ENCODE peak calls at places on chromosomes 11 and 22, in eight cellular contexts. B is Peyer's patch, P is HepG2, E is cardiac muscle cell, G is tibial artery, K is mammary epithelial cell, M is hepatocyte, R is GM23338. O is an unnamed sample. For H3K27me3, the result is how much of the 10 kb centered on the place peaks cover.

GRCh38 chr11:6576471-6577373 is 26.7 kb downstream of the RRP8 start:
- DNase-seq in B (no peak), P (no peak), E (peak), G (no peak), K (no peak), M (peak), R (peak), O (peak)

GRCh38 chr11:108319541-108320145 is 96.8 kb downstream of the ATM start:
- DNase-seq in B (no peak), P (no peak), E (no peak), G (no peak), K (peak), M (no peak), R (no peak), O (no peak)

GRCh38 chr22:35328472-35328885 is 28.8 kb downstream of the TOM1 start:
- DNase-seq in B (no peak), P (peak), E (no peak), G (peak), K (no peak), M (peak), R (no peak), O (no peak)

GRCh38 chr11:68855205-68855978 is 13.7 kb upstream of the CPT1A start:
- DNase-seq in B (no peak), P (no peak), E (peak), G (peak), K (no peak), M (peak), R (peak), O (peak)

GRCh38 chr11:19370100-19370861 is 129.5 kb upstream of the E2F8 start:
- DNase-seq in B (no peak), P (no peak), E (peak), G (peak), K (peak), M (no peak), R (no peak), O (no peak)

GRCh38 chr11:11584446-11584810 is 37.4 kb downstream of the GALNT18 start:
- DNase-seq in B (no peak), P (no peak), E (peak), G (peak), K (peak), M (peak), R (no peak), O (peak)

GRCh38 chr11:122007611-122008071 is 108.4 kb downstream of the BLID start:
- DNase-seq in B (no peak), P (no peak), E (peak), G (peak), K (no peak), M (no peak), R (no peak), O (no peak)

GRCh38 chr11:90468923-90469322 is 246.1 kb upstream of the CHORDC1 start:
- DNase-seq in B (no peak), P (no peak), E (no peak), G (no peak), K (peak), M (peak), R (no peak), O (no peak)

GRCh38 chr22:19098157-19098556 is 24.1 kb downstream of the DGCR2 start:
- DNase-seq in B (no peak), P (no peak), E (no peak), G (peak), K (no peak), M (no peak), R (no peak), O (no peak)

GRCh38 chr11:19437760-19438159 is 197.0 kb upstream of the E2F8 start:
- DNase-seq in B (no peak), P (no peak), E (peak), G (no peak), K (peak), M (no peak), R (no peak), O (no peak)

GRCh38 chr22:24402460-24403192 is 24.8 kb upstream of the ADORA2A start:
- DNase-seq in B (peak), P (peak), E (peak), G (peak), K (peak), M (peak), R (no peak), O (peak)

GRCh38 chr11:118660646-118661424 is 18.6 kb downstream of the TREH start:
- DNase-seq in B (no peak), P (peak), E (peak), G (peak), K (no peak), M (peak), R (no peak), O (no peak)

GRCh38 chr11:109968299-109968698 is 124.9 kb upstream of the ZC3H12C start:
- DNase-seq in B (no peak), P (no peak), E (no peak), G (no peak), K (no peak), M (no peak), R (no peak), O (no peak)

GRCh38 chr11:70543611-70544010 is 145.3 kb downstream of the CTTN start:
- DNase-seq in B (no peak), P (no peak), E (no peak), G (no peak), K (no peak), M (no peak), R (no peak), O (no peak)

GRCh38 chr11:83663984-83664383 is 377.8 kb upstream of the CCDC90B start:
- DNase-seq in B (no peak), P (no peak), E (no peak), G (no peak), K (no peak), M (no peak), R (no peak), O (no peak)

GRCh38 chr22:46629291-46629690 is 9.1 kb downstream of the GRAMD4 start:
- DNase-seq in B (no peak), P (no peak), E (no peak), G (no peak), K (no peak), M (no peak), R (no peak), O (no peak)

GRCh38 chr11:26442131-26442530 is 110.2 kb downstream of the ANO3 start:
- DNase-seq in B (no peak), P (no peak), E (peak), G (no peak), K (no peak), M (no peak), R (no peak), O (no peak)

GRCh38 chr11:18706330-18707243 is 8.0 kb downstream of the TMEM86A start:
- DNase-seq in B (peak), P (no peak), E (peak), G (peak), K (no peak), M (no peak), R (peak), O (peak)

GRCh38 chr11:126135182-126136176 is 72.8 kb upstream of the CDON start:
- DNase-seq in B (no peak), P (peak), E (peak), G (no peak), K (no peak), M (no peak), R (no peak), O (peak)

GRCh38 chr11:134510171-134510570 is 98.1 kb upstream of the B3GAT1 start:
- DNase-seq in B (no peak), P (no peak), E (no peak), G (no peak), K (no peak), M (no peak), R (no peak), O (no peak)

GRCh38 chr22:28450109-28450508 is 229.5 kb downstream of the TTC28 start:
- DNase-seq in B (no peak), P (no peak), E (no peak), G (no peak), K (no peak), M (no peak), R (no peak), O (no peak)

GRCh38 chr22:21876486-21877176 is 9.2 kb upstream of the MAPK1 start:
- DNase-seq in B (no peak), P (no peak), E (peak), G (no peak), K (peak), M (no peak), R (no peak), O (peak)

GRCh38 chr11:123505546-123506299 is 75.7 kb downstream of the GRAMD1B start:
- DNase-seq in B (no peak), P (no peak), E (no peak), G (no peak), K (no peak), M (peak), R (peak), O (no peak)

GRCh38 chr11:86606849-86607481 is 65.5 kb downstream of the ME3 start:
- DNase-seq in B (no peak), P (no peak), E (no peak), G (no peak), K (no peak), M (no peak), R (no peak), O (no peak)

GRCh38 chr11:86606270-86606848 is 66.1 kb downstream of the ME3 start:
- DNase-seq in B (no peak), P (no peak), E (no peak), G (no peak), K (no peak), M (no peak), R (no peak), O (no peak)

GRCh38 chr11:86610559-86611341 is 61.7 kb downstream of the ME3 start:
- DNase-seq in B (no peak), P (peak), E (no peak), G (no peak), K (no peak), M (no peak), R (no peak), O (no peak)

DNA sequence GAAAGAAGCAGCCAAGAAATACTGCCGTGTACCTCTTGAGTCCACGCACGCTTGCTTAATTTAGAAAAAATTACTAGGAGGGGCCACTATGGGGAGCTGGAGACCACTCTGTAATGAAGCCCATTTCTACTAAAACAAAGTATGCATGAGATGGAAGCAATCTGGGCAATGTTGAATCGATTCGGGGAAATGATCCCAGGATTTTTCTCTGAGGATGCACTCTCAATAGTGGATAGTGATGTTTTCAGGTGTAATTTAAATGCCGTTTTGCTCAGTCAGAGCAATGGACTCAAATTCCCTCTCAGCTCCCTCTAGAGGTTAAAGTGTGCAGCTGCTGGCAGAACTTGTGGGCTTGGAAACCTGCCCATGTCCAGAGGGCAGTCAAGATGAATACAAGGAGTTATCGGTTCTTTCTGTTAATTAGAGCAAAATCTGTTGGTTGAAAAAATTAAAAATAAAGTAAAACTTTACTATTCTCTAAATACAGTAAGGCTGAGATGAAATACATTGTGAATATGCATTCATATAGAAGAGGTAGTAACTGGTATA is 64.1 kb downstream of the ME3 start:
- DNase-seq in B (no peak), P (peak), E (peak), G (peak), K (peak), M (peak), R (peak), O (peak)
- H3K4me3 ChIP-seq in B (no peak), P (no peak), E (no peak), G (peak), K (no peak), M (no peak), R (no peak), O (no peak)

DNA sequence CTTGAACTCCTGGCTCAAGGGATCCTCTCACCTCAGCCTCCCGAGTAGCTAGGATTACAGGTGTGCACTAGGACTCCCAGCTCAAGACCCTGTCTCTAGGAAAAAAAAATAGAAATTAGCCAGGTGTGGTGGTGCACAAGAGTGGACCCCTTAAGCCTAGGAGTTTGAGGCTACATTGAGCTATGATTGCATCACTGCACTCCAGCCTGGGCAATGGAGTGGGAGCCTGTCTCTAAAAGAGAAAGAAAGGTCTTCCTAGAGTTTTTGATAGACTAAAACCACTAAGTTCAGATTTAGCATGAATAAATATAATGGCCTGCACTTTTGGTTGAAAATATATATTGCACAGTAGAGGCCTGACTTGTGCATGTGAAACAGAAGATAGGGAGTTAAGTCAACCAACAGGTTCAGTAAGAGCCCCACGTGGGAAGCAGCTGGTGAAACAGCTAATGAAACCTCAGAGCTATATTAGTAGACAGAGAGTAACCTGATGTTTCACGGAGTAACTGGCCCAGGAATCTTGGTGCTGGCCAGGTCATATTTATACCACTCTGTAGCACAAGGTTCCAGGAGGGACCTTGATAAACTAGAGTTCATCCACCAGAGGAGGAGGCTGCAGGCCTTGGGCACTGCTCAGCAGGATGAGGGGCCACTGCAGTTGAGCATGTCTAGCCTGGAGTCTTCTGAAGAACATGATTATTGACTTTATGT is 4.6 kb upstream of the MICAL3 start:
- DNase-seq in B (no peak), P (no peak), E (no peak), G (peak), K (peak), M (no peak), R (no peak), O (no peak)
- H3K27me3 ChIP-seq in B (under half), P (under half), E (under half), G (under half), K (under half), M (under half), R (under half), O (under half)

GRCh38 chr22:36332623-36333331 is 55.0 kb downstream of the MYH9 start:
- DNase-seq in B (no peak), P (no peak), E (peak), G (peak), K (peak), M (peak), R (no peak), O (peak)

GRCh38 chr22:36334838-36335603 is 52.7 kb downstream of the MYH9 start:
- DNase-seq in B (no peak), P (no peak), E (peak), G (no peak), K (peak), M (peak), R (no peak), O (peak)

GRCh38 chr22:36333632-36334031 is 54.1 kb downstream of the MYH9 start:
- DNase-seq in B (no peak), P (no peak), E (no peak), G (peak), K (no peak), M (peak), R (no peak), O (no peak)

GRCh38 chr22:36335621-36336020 is 52.1 kb downstream of the MYH9 start:
- DNase-seq in B (no peak), P (no peak), E (no peak), G (no peak), K (no peak), M (no peak), R (no peak), O (no peak)

GRCh38 chr22:36334081-36334831 is 53.5 kb downstream of the MYH9 start:
- DNase-seq in B (peak), P (no peak), E (no peak), G (peak), K (no peak), M (no peak), R (peak), O (no peak)
- TF ChIP-seq CTCF in B (no peak), P (peak), E (peak), G (no peak), K (peak), M (peak), R (peak), O (peak)

GRCh38 chr11:61004841-61005240 is 33.4 kb downstream of the CD6 start:
- DNase-seq in B (no peak), P (no peak), E (peak), G (no peak), K (no peak), M (no peak), R (no peak), O (peak)

GRCh38 chr11:61007971-61008896 is 36.8 kb downstream of the CD6 start:
- DNase-seq in B (no peak), P (no peak), E (no peak), G (peak), K (no peak), M (peak), R (peak), O (peak)

GRCh38 chr11:61008971-61009370 is 37.5 kb downstream of the CD6 start:
- DNase-seq in B (no peak), P (no peak), E (no peak), G (no peak), K (no peak), M (no peak), R (no peak), O (no peak)

GRCh38 chr11:61009392-61010275 is 38.2 kb downstream of the CD6 start:
- DNase-seq in B (no peak), P (no peak), E (no peak), G (no peak), K (no peak), M (no peak), R (no peak), O (no peak)

GRCh38 chr11:61007383-61007970 is 36.0 kb downstream of the CD6 start:
- DNase-seq in B (peak), P (no peak), E (no peak), G (no peak), K (no peak), M (peak), R (peak), O (no peak)
- H3K4me3 ChIP-seq in B (peak), P (peak), E (peak), G (peak), K (no peak), M (peak), R (peak), O (peak)

DNA sequence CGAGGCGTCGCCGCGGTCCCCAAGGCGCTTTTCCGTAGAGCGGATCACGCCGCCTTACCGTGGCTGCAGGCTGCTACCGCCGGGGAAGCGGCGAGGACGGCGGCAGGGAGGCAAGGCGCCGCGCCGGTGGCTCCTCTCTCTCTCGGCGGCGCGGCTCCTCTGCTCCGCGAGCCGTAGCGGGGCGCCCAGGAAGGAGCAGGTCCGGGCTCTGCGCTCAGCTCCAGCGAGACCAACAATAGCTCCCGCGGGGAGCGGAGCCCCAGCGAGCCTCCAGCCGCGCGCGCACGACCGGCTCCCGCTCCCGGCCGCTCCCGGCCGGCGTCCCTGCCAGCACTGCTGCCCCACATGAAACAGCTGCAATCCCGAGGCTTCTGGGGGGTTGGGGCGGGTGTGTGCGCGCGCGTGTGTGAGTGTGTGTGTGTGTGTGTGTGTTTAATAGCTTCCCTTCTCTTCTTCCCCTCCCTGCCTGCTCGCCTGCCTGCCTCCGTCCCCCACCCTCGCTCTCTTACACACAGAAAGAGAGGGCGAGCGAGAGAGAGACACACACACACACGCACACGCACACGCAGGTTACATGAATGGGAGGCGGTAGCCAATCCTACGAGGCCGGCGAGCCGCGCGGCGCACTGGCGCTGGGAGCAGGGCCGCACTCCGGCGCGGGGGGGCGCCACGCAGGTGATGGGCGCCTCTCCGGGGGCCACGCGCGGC is at the start of gene TENM4:
- DNase-seq in B (peak), P (no peak), E (peak), G (peak), K (peak), M (peak), R (peak), O (peak)
- H3K27me3 ChIP-seq in B (under half), P (half or more), E (under half), G (under half), K (under half), M (under half), R (half or more), O (half or more)

GRCh38 chr11:76041208-76041607 is 165.1 kb downstream of the WNT11 start:
- DNase-seq in B (no peak), P (no peak), E (no peak), G (no peak), K (no peak), M (no peak), R (peak), O (no peak)
- TF ChIP-seq CTCF in B (no peak), P (no peak), E (no peak), G (no peak), K (no peak), M (no peak), R (peak), O (no peak)

GRCh38 chr22:44862981-44863860 is 110.8 kb downstream of the ARHGAP8 start:
- DNase-seq in B (no peak), P (no peak), E (no peak), G (no peak), K (no peak), M (no peak), R (peak), O (no peak)

GRCh38 chr22:44861245-44861644 is 108.9 kb downstream of the ARHGAP8 start:
- DNase-seq in B (no peak), P (no peak), E (no peak), G (no peak), K (no peak), M (no peak), R (no peak), O (no peak)

GRCh38 chr22:44859641-44860040 is 107.3 kb downstream of the ARHGAP8 start:
- DNase-seq in B (no peak), P (no peak), E (no peak), G (no peak), K (no peak), M (no peak), R (no peak), O (no peak)

GRCh38 chr22:44860311-44860710 is 107.9 kb downstream of the ARHGAP8 start:
- DNase-seq in B (no peak), P (no peak), E (no peak), G (no peak), K (no peak), M (no peak), R (no peak), O (no peak)

GRCh38 chr22:44862281-44862680 is 109.9 kb downstream of the ARHGAP8 start:
- DNase-seq in B (no peak), P (no peak), E (no peak), G (no peak), K (no peak), M (no peak), R (no peak), O (no peak)
- H3K4me3 ChIP-seq in B (no peak), P (no peak), E (no peak), G (no peak), K (no peak), M (no peak), R (no peak), O (no peak)

GRCh38 chr11:13026722-13027121 is 17.6 kb downstream of the RASSF10 start:
- DNase-seq in B (no peak), P (no peak), E (no peak), G (no peak), K (no peak), M (no peak), R (no peak), O (no peak)
- H3K27me3 ChIP-seq in B (under half), P (under half), E (under half), G (under half), K (under half), M (under half), R (under half), O (under half)

O was measured in A673.